ENCODE peak calls at places on chromosomes 5 and 9, in seven cellular contexts. Z is mucosa of descending colon, C is thoracic aorta, A is HFFc6, B is stomach, L is GM20000, O is transverse colon. D is an unnamed sample.

GRCh38 chr9:98909935-98910334 is 33.8 kb upstream of the COL15A1 start:
- DNase-seq in Z (no peak), C (no peak), A (no peak), B (no peak), L (no peak), O (no peak), D (no peak)

GRCh38 chr5:134647750-134648424 is 698 bp upstream of the SEC24A start:
- DNase-seq in Z (no peak), C (no peak), A (peak), B (no peak), L (peak), O (peak), D (peak)

GRCh38 chr5:110590187-110590586 is 136.3 kb downstream of the TMEM232 start:
- DNase-seq in Z (no peak), C (no peak), A (no peak), B (no peak), L (no peak), O (no peak), D (no peak)

GRCh38 chr9:110207071-110207923 is 662 bp downstream of the C9orf152 start:
- DNase-seq in Z (peak), C (no peak), A (no peak), B (peak), L (no peak), O (peak), D (no peak)

GRCh38 chr5:14838396-14839319 is 32.9 kb downstream of the ANKH start:
- DNase-seq in Z (no peak), C (no peak), A (no peak), B (no peak), L (no peak), O (no peak), D (no peak)

GRCh38 chr5:15003511-15003920 is 131.9 kb upstream of the ANKH start:
- DNase-seq in Z (peak), C (no peak), A (peak), B (peak), L (peak), O (peak), D (peak)

GRCh38 chr5:115461506-115462290 is 82.9 kb downstream of the FEM1C start:
- DNase-seq in Z (no peak), C (no peak), A (peak), B (no peak), L (no peak), O (no peak), D (no peak)

GRCh38 chr5:60259730-60260129 is 366.2 kb upstream of the PDE4D start:
- DNase-seq in Z (no peak), C (no peak), A (no peak), B (no peak), L (no peak), O (no peak), D (no peak)

GRCh38 chr9:98226968-98227367 is 28.5 kb downstream of the TBC1D2 start:
- DNase-seq in Z (peak), C (no peak), A (no peak), B (no peak), L (no peak), O (no peak), D (no peak)

GRCh38 chr5:170630226-170630625 is 126.4 kb downstream of the KCNIP1 start:
- DNase-seq in Z (no peak), C (no peak), A (no peak), B (no peak), L (no peak), O (no peak), D (no peak)

GRCh38 chr5:113807384-113808053 is 294.0 kb downstream of the YTHDC2 start:
- DNase-seq in Z (no peak), C (no peak), A (peak), B (no peak), L (no peak), O (no peak), D (no peak)

GRCh38 chr5:178068293-178068692 is 45.0 kb upstream of the N4BP3 start:
- DNase-seq in Z (no peak), C (no peak), A (no peak), B (no peak), L (no peak), O (no peak), D (no peak)

GRCh38 chr5:82886911-82887310 is 190.3 kb downstream of the TMEM167A start:
- DNase-seq in Z (no peak), C (no peak), A (no peak), B (no peak), L (no peak), O (no peak), D (no peak)

GRCh38 chr5:115419794-115420585 is 123.5 kb upstream of the CCDC112 start:
- DNase-seq in Z (no peak), C (no peak), A (peak), B (no peak), L (no peak), O (no peak), D (no peak)

GRCh38 chr5:159972538-159973362 is 36.2 kb upstream of the TTC1 start:
- DNase-seq in Z (no peak), C (no peak), A (no peak), B (no peak), L (no peak), O (no peak), D (no peak)

GRCh38 chr5:142296914-142297417 is 27.9 kb downstream of the SPRY4 start:
- DNase-seq in Z (no peak), C (no peak), A (peak), B (no peak), L (no peak), O (no peak), D (no peak)

GRCh38 chr5:110872200-110872599 is 133.4 kb downstream of the SLC25A46 start:
- DNase-seq in Z (no peak), C (no peak), A (no peak), B (no peak), L (no peak), O (no peak), D (no peak)

GRCh38 chr9:135718616-135719015 is 16.6 kb downstream of the KCNT1 start:
- DNase-seq in Z (no peak), C (no peak), A (no peak), B (no peak), L (no peak), O (no peak), D (no peak)

GRCh38 chr5:134451618-134452505 is 40.2 kb upstream of the CDKN2AIPNL start:
- DNase-seq in Z (peak), C (no peak), A (peak), B (peak), L (no peak), O (peak), D (no peak)

GRCh38 chr5:176901260-176902101 is 2.3 kb upstream of the HK3 start:
- DNase-seq in Z (no peak), C (no peak), A (no peak), B (no peak), L (no peak), O (no peak), D (no peak)

GRCh38 chr9:34771023-34771422 is 61.1 kb upstream of the CCL21 start:
- DNase-seq in Z (no peak), C (no peak), A (peak), B (no peak), L (no peak), O (no peak), D (no peak)

GRCh38 chr9:92986175-92987110 is 39.1 kb downstream of the FGD3 start:
- DNase-seq in Z (peak), C (no peak), A (no peak), B (no peak), L (no peak), O (no peak), D (no peak)

GRCh38 chr5:134550271-134551214 is 25.1 kb downstream of the JADE2 start:
- DNase-seq in Z (no peak), C (no peak), A (no peak), B (peak), L (peak), O (no peak), D (no peak)

GRCh38 chr9:115969096-115969495 is 184.5 kb upstream of the PAPPA start:
- DNase-seq in Z (no peak), C (no peak), A (no peak), B (no peak), L (no peak), O (no peak), D (no peak)

GRCh38 chr5:138575194-138576015 is at the start of gene HSPA9:
- DNase-seq in Z (peak), C (peak), A (peak), B (peak), L (peak), O (peak), D (peak)

GRCh38 chr5:82766216-82766615 is 311.0 kb downstream of the TMEM167A start:
- DNase-seq in Z (no peak), C (no peak), A (no peak), B (no peak), L (no peak), O (no peak), D (no peak)

DNA sequence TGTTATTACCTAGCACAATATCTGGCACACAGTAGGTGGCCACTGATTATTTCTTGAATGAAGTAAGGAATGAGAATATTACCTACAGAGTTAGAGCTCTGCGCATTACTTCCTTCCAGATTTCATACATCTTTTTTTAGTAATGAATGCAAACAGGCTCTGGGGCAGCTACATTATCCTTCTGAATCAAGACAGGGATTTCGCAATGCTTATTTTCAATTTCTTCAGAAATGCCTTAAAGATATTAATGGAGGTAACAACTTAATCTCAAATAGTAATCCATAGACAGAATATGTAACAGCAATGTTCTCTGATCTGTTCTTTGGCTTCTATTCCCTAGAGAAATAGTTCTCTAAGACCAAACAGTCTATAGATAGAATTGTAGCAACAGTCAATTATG is 32.6 kb downstream of the CDKN2A start:
- DNase-seq in Z (no peak), C (no peak), A (no peak), B (no peak), L (no peak), O (no peak), D (no peak)
- TF ChIP-seq CTCF in Z (no peak), C (no peak), A (no peak), B (no peak), L (no peak), O (no peak), D (no peak)

GRCh38 chr5:56337715-56338319 is 104.7 kb upstream of the ANKRD55 start:
- DNase-seq in Z (no peak), C (no peak), A (no peak), B (no peak), L (no peak), O (no peak), D (no peak)

GRCh38 chr5:56330806-56331205 is 97.7 kb upstream of the ANKRD55 start:
- DNase-seq in Z (no peak), C (no peak), A (no peak), B (no peak), L (no peak), O (no peak), D (no peak)

GRCh38 chr5:56330167-56330566 is 97.0 kb upstream of the ANKRD55 start:
- DNase-seq in Z (no peak), C (no peak), A (no peak), B (no peak), L (no peak), O (no peak), D (no peak)

GRCh38 chr5:56339732-56340131 is 106.6 kb upstream of the ANKRD55 start:
- DNase-seq in Z (no peak), C (no peak), A (no peak), B (no peak), L (no peak), O (no peak), D (no peak)

DNA sequence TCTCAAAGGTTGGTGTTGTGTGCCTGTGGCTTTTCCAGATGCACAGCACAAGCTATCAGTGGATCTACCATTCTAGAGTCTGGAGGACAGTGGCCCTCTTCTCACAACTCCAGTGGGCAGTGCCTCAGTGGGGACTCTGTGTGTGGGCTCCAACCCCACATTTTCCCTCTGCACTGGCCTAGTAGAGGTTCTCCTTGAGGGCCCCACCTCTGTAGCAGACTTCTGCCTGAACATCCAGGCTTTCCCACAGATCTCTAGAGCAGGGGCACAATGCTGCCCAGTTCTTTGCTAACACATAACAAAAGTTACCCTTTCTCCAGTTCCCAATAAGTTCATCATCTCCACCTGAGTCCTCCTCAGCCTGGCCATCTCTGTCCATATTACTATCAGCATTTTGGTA is 102.1 kb upstream of the ANKRD55 start:
- DNase-seq in Z (no peak), C (no peak), A (no peak), B (no peak), L (no peak), O (no peak), D (no peak)
- TF ChIP-seq CTCF in Z (no peak), C (no peak), A (no peak), B (no peak), L (no peak), O (no peak), D (no peak)

GRCh38 chr9:129221979-129222635 is 44.0 kb upstream of the IER5L start:
- DNase-seq in Z (no peak), C (no peak), A (no peak), B (no peak), L (no peak), O (no peak), D (no peak)
- TF ChIP-seq CTCF in Z (no peak), C (no peak), A (no peak), B (no peak), L (no peak), O (no peak), D (no peak)

GRCh38 chr9:86246752-86247161 is 12.7 kb downstream of the C9orf153 start:
- DNase-seq in Z (no peak), C (no peak), A (no peak), B (no peak), L (peak), O (no peak), D (peak)
- TF ChIP-seq CTCF in Z (no peak), C (no peak), A (no peak), B (no peak), L (peak), O (no peak), D (peak)

DNA sequence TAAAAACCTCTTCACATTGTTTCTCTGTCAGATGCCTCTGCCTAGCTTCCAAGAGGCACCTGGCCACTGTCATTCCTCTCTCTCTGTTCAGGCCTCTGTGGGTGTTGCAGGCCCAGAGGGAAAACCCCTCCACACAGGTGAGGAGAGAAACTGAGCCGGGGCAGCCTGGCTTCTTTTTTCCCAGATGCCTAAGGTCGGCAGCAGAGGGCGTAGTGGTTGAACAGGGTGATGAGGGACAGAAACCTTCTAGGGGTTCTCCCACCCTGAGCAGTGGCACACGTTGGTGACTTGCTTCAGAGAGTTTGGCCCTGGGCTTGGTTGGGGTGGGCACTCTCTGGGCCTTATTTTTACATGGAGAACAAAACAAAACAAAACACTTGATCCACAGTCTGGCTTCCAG is 12.2 kb downstream of the IL9 start:
- DNase-seq in Z (no peak), C (no peak), A (no peak), B (no peak), L (peak), O (no peak), D (no peak)
- TF ChIP-seq CTCF in Z (no peak), C (no peak), A (peak), B (no peak), L (peak), O (no peak), D (peak)

GRCh38 chr5:127564002-127564769 is 46.7 kb downstream of the PRRC1 start:
- DNase-seq in Z (peak), C (no peak), A (peak), B (peak), L (peak), O (peak), D (peak)

GRCh38 chr5:127563133-127563532 is 45.7 kb downstream of the PRRC1 start:
- DNase-seq in Z (no peak), C (no peak), A (no peak), B (no peak), L (no peak), O (no peak), D (no peak)

GRCh38 chr5:127565586-127566270 is 48.3 kb downstream of the PRRC1 start:
- DNase-seq in Z (no peak), C (no peak), A (no peak), B (no peak), L (no peak), O (no peak), D (no peak)

GRCh38 chr5:127561254-127561653 is 43.8 kb downstream of the PRRC1 start:
- DNase-seq in Z (no peak), C (no peak), A (peak), B (no peak), L (no peak), O (no peak), D (no peak)

GRCh38 chr5:127562252-127562651 is 44.8 kb downstream of the PRRC1 start:
- DNase-seq in Z (no peak), C (no peak), A (no peak), B (no peak), L (no peak), O (no peak), D (no peak)
- TF ChIP-seq CTCF in Z (no peak), C (no peak), A (peak), B (no peak), L (peak), O (no peak), D (peak)

D was measured in GM13977.